ENCODE peak calls at places on chromosomes 2 and 18, in six cellular contexts. Z is T-helper 2 cell; F is left ventricle myocardium inferior; Q is left colon; E is stimulated activated naive CD8-positive, alpha-beta T cell treated with anti-CD3 and anti-CD28 coated beads, Interleukin-15, amount 100 ng/mL, for 72 hours; N is GM12864. H is an unnamed sample.

GRCh38 chr2:178111743-178112142 is 494 bp upstream of the RBM45 start:
- DNase-seq in Q (no peak), N (no peak), Z (no peak), E (no peak), F (no peak), H (no peak)

GRCh38 chr2:177072069-177072468 is 140.5 kb upstream of the HNRNPA3 start:
- DNase-seq in F (no peak), Z (no peak), Q (no peak), N (no peak), E (no peak), H (no peak)

GRCh38 chr2:102950547-102950946 is 188.7 kb downstream of the TMEM182 start:
- DNase-seq in N (no peak), Z (no peak), E (no peak), Q (no peak), F (no peak), H (no peak)

GRCh38 chr2:67243919-67244318 is 153.2 kb upstream of the ETAA1 start:
- DNase-seq in E (no peak), Z (no peak), N (no peak), Q (no peak), F (no peak), H (no peak)

GRCh38 chr18:8696749-8697211 is 8.6 kb upstream of the MTCL1 start:
- DNase-seq in Q (peak), F (peak), Z (peak), N (no peak), E (peak), H (peak)

GRCh38 chr2:177161741-177162440 is 50.7 kb upstream of the HNRNPA3 start:
- DNase-seq in E (no peak), F (no peak), N (no peak), Q (no peak), Z (no peak), H (no peak)

GRCh38 chr2:197209742-197210408 is 100.7 kb downstream of the ANKRD44 start:
- DNase-seq in F (no peak), N (no peak), Q (no peak), E (no peak), Z (no peak), H (no peak)

GRCh38 chr2:71277536-71278103 is 50.7 kb upstream of the PAIP2B start:
- DNase-seq in N (no peak), Q (peak), Z (no peak), F (peak), E (peak), H (peak)

GRCh38 chr2:175744000-175744399 is 258.1 kb downstream of the LNPK start:
- DNase-seq in E (no peak), N (no peak), Q (no peak), Z (no peak), F (no peak), H (no peak)

GRCh38 chr18:77101410-77102245 is 31.0 kb downstream of the MBP start:
- DNase-seq in N (no peak), Q (peak), E (peak), Z (no peak), F (peak), H (peak)

GRCh38 chr2:168244318-168244717 is 3.1 kb downstream of the STK39 start:
- DNase-seq in F (peak), N (no peak), Z (no peak), Q (peak), E (peak), H (no peak)

GRCh38 chr2:29747786-29748470 is 173.5 kb downstream of the ALK start:
- DNase-seq in N (no peak), F (no peak), Z (no peak), E (no peak), Q (no peak), H (no peak)

GRCh38 chr2:230888824-230889400 is 24.2 kb downstream of the ITM2C start:
- DNase-seq in N (no peak), F (no peak), Q (no peak), E (no peak), Z (no peak), H (no peak)

GRCh38 chr2:8134105-8134903 is 547.6 kb upstream of the ID2 start:
- DNase-seq in F (no peak), Q (peak), E (no peak), N (no peak), Z (no peak), H (no peak)

H was measured in tibial nerve.